ENCODE peak calls at places on chromosomes 12 and 14, in six cellular contexts. S is Panc1; M is CD8-positive, alpha-beta T cell; I is A549; T is activated naive CD4-positive, alpha-beta T cell treated with Interleukin-2 at 50 U/mL for 16 hours; O is stimulated activated naive B cell treated with anti-CD40 and anti-IgM and Interleukin-4, amounts not matched to agents 10 μg/mL and 1 μg/mL and 100 μg/mL, for 72 hours. E is an unnamed sample.

GRCh38 chr12:64665506-64665905 is 55.2 kb downstream of the RASSF3 start:
- DNase-seq in O (peak), T (peak), I (no peak), M (no peak), S (no peak), E (peak)

GRCh38 chr14:22657861-22658260 is 13.7 kb upstream of the OR6J1 start:
- DNase-seq in I (no peak), O (no peak), T (no peak), S (no peak), M (no peak), E (no peak)

GRCh38 chr12:23093488-23093887 is 468.5 kb downstream of the ETNK1 start:
- DNase-seq in O (no peak), M (no peak), S (no peak), T (no peak), I (no peak), E (no peak)

GRCh38 chr14:52115286-52115685 is 46.4 kb upstream of the NID2 start:
- DNase-seq in I (no peak), O (no peak), T (no peak), M (no peak), S (no peak), E (no peak)

GRCh38 chr14:73743431-73743931 is 29.3 kb upstream of the PNMA1 start:
- DNase-seq in O (no peak), M (no peak), T (peak), S (no peak), I (no peak), E (peak)

GRCh38 chr12:41264281-41264680 is 76.2 kb downstream of the PDZRN4 start:
- DNase-seq in O (no peak), S (no peak), I (no peak), T (no peak), M (no peak), E (no peak)

GRCh38 chr14:20429801-20430669 is 5.9 kb downstream of the KLHL33 start:
- DNase-seq in S (no peak), I (no peak), T (no peak), O (no peak), M (no peak), E (no peak)

GRCh38 chr12:48184549-48184922 is 1.1 kb downstream of the CCDC184 start:
- DNase-seq in I (no peak), O (no peak), T (no peak), M (no peak), S (no peak), E (no peak)

GRCh38 chr14:103714063-103714724 is 1.1 kb downstream of the XRCC3 start:
- DNase-seq in M (no peak), S (no peak), O (no peak), I (no peak), T (no peak), E (no peak)

GRCh38 chr12:50551866-50552265 is 47.1 kb downstream of the DIP2B start:
- DNase-seq in O (no peak), T (no peak), I (no peak), S (no peak), M (no peak), E (no peak)

GRCh38 chr14:85175556-85175955 is 354.4 kb upstream of the FLRT2 start:
- DNase-seq in I (no peak), M (no peak), T (no peak), S (no peak), O (no peak), E (no peak)

GRCh38 chr12:122142857-122143256 is 31.2 kb downstream of the IL31 start:
- DNase-seq in I (no peak), S (no peak), T (no peak), M (no peak), O (no peak), E (no peak)

GRCh38 chr12:29782285-29782820 is 1.4 kb downstream of the TMTC1 start:
- DNase-seq in M (no peak), O (no peak), I (no peak), S (no peak), T (no peak), E (no peak)

GRCh38 chr14:79972230-79972629 is 239.1 kb downstream of the DIO2 start:
- DNase-seq in T (no peak), I (no peak), S (no peak), O (no peak), M (no peak), E (no peak)

E was measured in T-helper 9 cell.